ENCODE peak calls at places on chromosomes 4 and X, in five cellular contexts. One of them, this sample, is unnamed.

GRCh38 chr4:88247148-88247547 is 37.2 kb downstream of the PPM1K start:
- DNase-seq in brain microvascular endothelial cell: no peak
- DNase-seq in A673: no peak
- DNase-seq in psoas muscle: no peak
- DNase-seq in uterus: no peak
- DNase-seq in this sample: no peak

GRCh38 chrX:40855411-40855810 is 120.1 kb upstream of the MED14 start:
- DNase-seq in A673: peak; percentile 49
- DNase-seq in psoas muscle: no peak
- DNase-seq in uterus: no peak
- DNase-seq in brain microvascular endothelial cell: no peak
- DNase-seq in this sample: no peak

GRCh38 chr4:148795156-148795864 is 353.1 kb upstream of the NR3C2 start:
- DNase-seq in uterus: no peak
- DNase-seq in A673: no peak
- DNase-seq in psoas muscle: no peak
- DNase-seq in brain microvascular endothelial cell: peak; percentile 62
- DNase-seq in this sample: no peak

GRCh38 chrX:15750611-15751159 is 12.6 kb downstream of the CA5B start:
- DNase-seq in uterus: no peak
- DNase-seq in brain microvascular endothelial cell: no peak
- DNase-seq in A673: no peak
- DNase-seq in psoas muscle: no peak
- DNase-seq in this sample: no peak

GRCh38 chrX:122113376-122113775 is 1066.0 kb downstream of the GLUD2 start:
- DNase-seq in uterus: no peak
- DNase-seq in psoas muscle: no peak
- DNase-seq in A673: no peak
- DNase-seq in brain microvascular endothelial cell: no peak
- DNase-seq in this sample: no peak

GRCh38 chr4:158179465-158179864 is 6.6 kb upstream of the GASK1B start:
- DNase-seq in uterus: no peak
- DNase-seq in A673: no peak
- DNase-seq in brain microvascular endothelial cell: no peak
- DNase-seq in psoas muscle: no peak
- DNase-seq in this sample: no peak

GRCh38 chr4:101782546-101782945 is 8.0 kb upstream of the BANK1 start:
- DNase-seq in A673: no peak
- DNase-seq in uterus: no peak
- DNase-seq in psoas muscle: no peak
- DNase-seq in brain microvascular endothelial cell: no peak
- DNase-seq in this sample: no peak

GRCh38 chr4:74109116-74109791 is 10.3 kb upstream of the CXCL2 start:
- DNase-seq in brain microvascular endothelial cell: peak; percentile 93
- DNase-seq in A673: peak; percentile 4
- DNase-seq in psoas muscle: peak; percentile 54
- DNase-seq in uterus: no peak
- DNase-seq in this sample: no peak

GRCh38 chr4:174600391-174600790 is 78.1 kb upstream of the HPGD start:
- DNase-seq in psoas muscle: no peak
- DNase-seq in uterus: no peak
- DNase-seq in brain microvascular endothelial cell: no peak
- DNase-seq in A673: no peak
- DNase-seq in this sample: no peak

GRCh38 chr4:189059996-189060570 is 880.6 kb upstream of the FRG1 start:
- DNase-seq in brain microvascular endothelial cell: no peak
- DNase-seq in psoas muscle: no peak
- DNase-seq in uterus: no peak
- DNase-seq in A673: no peak
- DNase-seq in this sample: no peak

GRCh38 chr4:111281219-111281618 is 658.3 kb upstream of the PITX2 start:
- DNase-seq in uterus: no peak
- DNase-seq in psoas muscle: no peak
- DNase-seq in brain microvascular endothelial cell: no peak
- DNase-seq in A673: no peak
- DNase-seq in this sample: no peak

GRCh38 chr4:134762053-134762452 is 560.5 kb upstream of the PABPC4L start:
- DNase-seq in psoas muscle: no peak
- DNase-seq in uterus: no peak
- DNase-seq in brain microvascular endothelial cell: no peak
- DNase-seq in A673: peak; percentile 12
- DNase-seq in this sample: no peak

GRCh38 chr4:71709961-71710360 is 73.9 kb downstream of the GC start:
- DNase-seq in uterus: no peak
- DNase-seq in psoas muscle: no peak
- DNase-seq in brain microvascular endothelial cell: no peak
- DNase-seq in A673: peak; percentile 1
- DNase-seq in this sample: no peak

GRCh38 chr4:84496356-84497219 is 2.5 kb downstream of the NKX6-1 start:
- DNase-seq in A673: no peak
- DNase-seq in psoas muscle: no peak
- DNase-seq in uterus: no peak
- DNase-seq in brain microvascular endothelial cell: no peak
- DNase-seq in this sample: no peak

GRCh38 chr4:153641532-153641931 is 42.5 kb upstream of the TLR2 start:
- DNase-seq in uterus: no peak
- DNase-seq in brain microvascular endothelial cell: no peak
- DNase-seq in psoas muscle: no peak
- DNase-seq in A673: no peak
- DNase-seq in this sample: no peak

GRCh38 chrX:22974616-22975015 is 25.1 kb upstream of the DDX53 start:
- DNase-seq in brain microvascular endothelial cell: no peak
- DNase-seq in uterus: no peak
- DNase-seq in A673: no peak
- DNase-seq in psoas muscle: no peak
- DNase-seq in this sample: no peak

GRCh38 chr4:124903995-124904722 is 191.6 kb upstream of the ANKRD50 start:
- DNase-seq in uterus: no peak
- DNase-seq in A673: peak; percentile 75
- DNase-seq in brain microvascular endothelial cell: peak; percentile 54
- DNase-seq in psoas muscle: peak; percentile 54
- DNase-seq in this sample: no peak

DNA sequence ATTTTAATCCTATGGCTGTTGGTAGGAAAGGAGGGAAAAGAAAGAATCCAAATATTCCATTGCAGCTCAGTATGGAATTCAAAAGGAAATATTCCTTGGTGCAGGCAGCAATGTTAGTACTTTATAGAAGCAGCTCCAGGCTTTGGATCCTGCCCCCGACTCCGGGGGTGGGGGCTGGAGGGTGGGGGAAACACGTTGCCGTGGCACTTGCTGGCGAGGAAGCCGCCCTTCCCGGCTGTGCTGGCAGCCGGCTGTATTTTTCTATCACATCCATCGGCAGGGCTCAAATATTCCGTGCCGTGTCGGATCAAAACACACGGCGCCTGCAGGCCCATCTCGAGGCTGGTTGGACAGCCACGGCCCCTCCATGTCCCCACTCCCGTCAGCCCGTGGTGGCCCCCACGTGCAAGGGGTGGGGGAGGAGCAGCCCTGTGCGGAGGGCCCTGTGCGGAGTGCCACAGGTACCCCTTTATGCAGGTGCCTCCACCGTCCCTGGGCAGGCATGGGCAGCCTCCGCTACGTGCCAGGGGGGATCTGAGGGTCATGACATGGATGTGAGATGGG is 5.8 kb downstream of the ADRA2C start:
- DNase-seq in psoas muscle: no peak
- DNase-seq in uterus: no peak
- DNase-seq in A673: no peak
- DNase-seq in brain microvascular endothelial cell: no peak
- DNase-seq in this sample: no peak
- TF ChIP-seq CTCF in psoas muscle: no peak
- TF ChIP-seq CTCF in uterus: no peak
- TF ChIP-seq CTCF in A673: no peak
- TF ChIP-seq CTCF in brain microvascular endothelial cell: no peak
- TF ChIP-seq CTCF in this sample: no peak

GRCh38 chrX:1453390-1453783 is 678 bp upstream of the ASMTL start:
- DNase-seq in uterus: no peak
- DNase-seq in A673: no peak
- DNase-seq in psoas muscle: peak; percentile 88
- DNase-seq in brain microvascular endothelial cell: no peak
- DNase-seq in this sample: no peak

GRCh38 chrX:1451676-1452496 is 823 bp downstream of the ASMTL start:
- DNase-seq in A673: no peak
- DNase-seq in uterus: peak; percentile 44
- DNase-seq in brain microvascular endothelial cell: no peak
- DNase-seq in psoas muscle: peak; percentile 61
- DNase-seq in this sample: no peak

GRCh38 chrX:1453951-1454785 is 1.5 kb upstream of the ASMTL start:
- DNase-seq in brain microvascular endothelial cell: peak; percentile 62
- DNase-seq in psoas muscle: peak; percentile 90
- DNase-seq in A673: peak; percentile 90
- DNase-seq in uterus: peak; percentile 82
- DNase-seq in this sample: peak; percentile 80

GRCh38 chrX:1451251-1451675 is 1.4 kb downstream of the ASMTL start:
- DNase-seq in A673: no peak
- DNase-seq in brain microvascular endothelial cell: no peak
- DNase-seq in psoas muscle: no peak
- DNase-seq in uterus: no peak
- DNase-seq in this sample: peak; percentile 3

GRCh38 chrX:1452497-1453389 is at the start of gene ASMTL:
- DNase-seq in uterus: peak; percentile 100
- DNase-seq in A673: peak; percentile 97
- DNase-seq in brain microvascular endothelial cell: peak; percentile 97
- DNase-seq in psoas muscle: peak; percentile 99
- DNase-seq in this sample: peak; percentile 99
- H3K4me3 ChIP-seq in uterus: peak within 1 kb of the TSS; percentile 100
- H3K4me3 ChIP-seq in A673: peak within 1 kb of the TSS; percentile 97
- H3K4me3 ChIP-seq in brain microvascular endothelial cell: peak within 1 kb of the TSS; percentile 86
- H3K4me3 ChIP-seq in psoas muscle: peak within 1 kb of the TSS; percentile 72
- H3K4me3 ChIP-seq in this sample: peak within 1 kb of the TSS; percentile 91

GRCh38 chrX:88828011-88828410 is 81.0 kb downstream of the CPXCR1 start:
- DNase-seq in psoas muscle: no peak
- DNase-seq in uterus: no peak
- DNase-seq in A673: no peak
- DNase-seq in brain microvascular endothelial cell: no peak
- DNase-seq in this sample: no peak
- H3K27me3 ChIP-seq in psoas muscle: no peaks in the 10 kb centered on the region
- H3K27me3 ChIP-seq in uterus: no peaks in the 10 kb centered on the region
- H3K27me3 ChIP-seq in A673: no peaks in the 10 kb centered on the region
- H3K27me3 ChIP-seq in brain microvascular endothelial cell: no peaks in the 10 kb centered on the region
- H3K27me3 ChIP-seq in this sample: peaks cover 49% of the 10 kb centered on the region

DNA sequence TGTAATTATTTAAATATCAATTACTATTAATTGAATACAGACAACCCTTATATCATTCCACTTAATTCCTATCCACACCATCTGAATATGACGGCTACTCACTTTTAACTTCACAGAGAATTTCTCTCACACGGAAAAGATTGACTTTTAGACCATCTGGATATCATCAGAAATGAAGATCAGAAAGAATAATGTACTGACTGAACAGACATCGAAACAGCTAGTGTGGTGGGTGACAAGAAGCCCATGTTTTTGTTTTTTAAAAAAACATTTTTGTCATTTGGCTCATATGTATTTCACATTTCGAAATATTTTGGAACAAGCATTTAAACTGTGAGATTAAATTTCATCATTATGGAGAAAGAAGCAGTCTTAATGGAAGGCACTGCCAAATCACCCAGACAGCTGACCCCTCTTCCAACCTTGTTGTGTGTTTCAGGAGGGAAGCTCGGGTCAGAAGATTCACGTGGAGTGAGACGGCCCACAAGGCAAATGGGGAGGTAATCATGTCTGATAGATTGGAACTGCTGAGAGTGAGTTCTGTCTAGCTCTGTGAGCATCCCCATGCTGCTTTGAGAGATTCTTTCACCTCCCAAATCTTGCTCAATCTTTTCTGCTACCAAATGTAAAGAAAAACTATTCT is 204.2 kb upstream of the RASGEF1B start:
- DNase-seq in brain microvascular endothelial cell: no peak
- DNase-seq in uterus: peak; percentile 55
- DNase-seq in psoas muscle: no peak
- DNase-seq in A673: no peak
- DNase-seq in this sample: no peak
- TF ChIP-seq CTCF in brain microvascular endothelial cell: no peak
- TF ChIP-seq CTCF in uterus: no peak
- TF ChIP-seq CTCF in psoas muscle: no peak
- TF ChIP-seq CTCF in A673: no peak
- TF ChIP-seq CTCF in this sample: no peak

GRCh38 chr4:76984127-76984526 is 34.6 kb downstream of the SEPTIN11 start:
- DNase-seq in uterus: peak; percentile 39
- DNase-seq in brain microvascular endothelial cell: no peak
- DNase-seq in psoas muscle: no peak
- DNase-seq in A673: peak; percentile 76
- DNase-seq in this sample: no peak
- H3K4me3 ChIP-seq in uterus: no peak overlapping the region
- H3K4me3 ChIP-seq in brain microvascular endothelial cell: no peak overlapping the region
- H3K4me3 ChIP-seq in psoas muscle: no peak overlapping the region
- H3K4me3 ChIP-seq in A673: peak overlapping the region; percentile 32
- H3K4me3 ChIP-seq in this sample: no peak overlapping the region